ENCODE peak calls at places on chromosomes 13 and 19, in ten cellular contexts. X, I, Z, S, C, M, P, D, N and W are unnamed samples.

GRCh38 chr13:74761794-74762193 is 627.6 kb upstream of the KLF12 start:
- DNase-seq in X (no peak), N (no peak), S (no peak), M (no peak), D (no peak), P (no peak), Z (no peak), C (no peak), I (no peak), W (no peak)

GRCh38 chr13:104286566-104287290 is 1220.5 kb upstream of the SLC10A2 start:
- DNase-seq in S (no peak), I (no peak), X (no peak), C (no peak), D (peak), N (no peak), M (no peak), P (peak), Z (no peak), W (no peak)

GRCh38 chr19:11693505-11694499 is 44.9 kb downstream of the ZNF823 start:
- DNase-seq in M (peak), S (no peak), N (no peak), D (peak), Z (no peak), X (no peak), P (no peak), C (peak), I (no peak), W (peak)

GRCh38 chr13:29402168-29402621 is 193.3 kb downstream of the SLC7A1 start:
- DNase-seq in N (no peak), Z (no peak), P (no peak), C (no peak), I (no peak), D (no peak), S (no peak), X (no peak), M (peak), W (peak)

GRCh38 chr19:18216789-18217188 is 9.4 kb downstream of the PDE4C start:
- DNase-seq in Z (no peak), D (no peak), I (no peak), S (no peak), N (no peak), C (no peak), M (no peak), X (no peak), P (no peak), W (no peak)

GRCh38 chr19:33676999-33677665 is 55.4 kb downstream of the CHST8 start:
- DNase-seq in Z (no peak), M (no peak), D (no peak), C (no peak), I (peak), N (no peak), S (no peak), P (no peak), X (no peak), W (no peak)

GRCh38 chr13:113726961-113727411 is 32.0 kb upstream of the TMEM255B start:
- DNase-seq in S (no peak), I (no peak), D (no peak), Z (no peak), N (no peak), X (no peak), M (peak), P (no peak), C (no peak), W (no peak)

GRCh38 chr19:34994643-34995471 is 5.3 kb upstream of the GRAMD1A start:
- DNase-seq in C (no peak), I (no peak), X (no peak), D (peak), S (no peak), Z (peak), P (no peak), M (no peak), N (no peak), W (no peak)

GRCh38 chr13:79810018-79810417 is 329.1 kb downstream of the NDFIP2 start:
- DNase-seq in S (no peak), Z (no peak), N (no peak), I (no peak), C (no peak), P (no peak), M (no peak), X (no peak), D (no peak), W (no peak)

GRCh38 chr13:77832339-77833100 is 86.1 kb downstream of the EDNRB start:
- DNase-seq in D (no peak), X (no peak), I (no peak), S (no peak), Z (no peak), M (no peak), P (no peak), C (no peak), N (no peak), W (no peak)

GRCh38 chr13:21045101-21045500 is 16.3 kb downstream of the LATS2 start:
- DNase-seq in Z (no peak), P (no peak), S (no peak), I (no peak), M (no peak), C (no peak), D (no peak), X (no peak), N (no peak), W (no peak)

GRCh38 chr13:51000576-51001260 is 91.1 kb downstream of the RNASEH2B start:
- DNase-seq in S (no peak), Z (no peak), I (peak), X (no peak), D (no peak), C (peak), N (no peak), P (peak), M (no peak), W (no peak)

GRCh38 chr19:31529121-31529520 is 179.9 kb upstream of the TSHZ3 start:
- DNase-seq in N (no peak), C (no peak), I (peak), S (no peak), P (no peak), Z (no peak), D (no peak), X (no peak), M (no peak), W (no peak)

GRCh38 chr19:58385313-58386165 is 1.5 kb upstream of the RPS5 start:
- DNase-seq in S (no peak), N (peak), C (no peak), Z (no peak), X (no peak), I (peak), D (peak), M (no peak), P (no peak), W (no peak)

GRCh38 chr19:6271721-6272410 is 7.9 kb downstream of the MLLT1 start:
- DNase-seq in P (peak), D (peak), S (peak), Z (no peak), C (peak), I (peak), N (peak), M (no peak), X (no peak), W (no peak)

GRCh38 chr13:113854238-113855011 is 9.5 kb downstream of the GAS6 start:
- DNase-seq in X (no peak), D (peak), C (no peak), N (peak), Z (no peak), S (peak), I (peak), M (no peak), P (no peak), W (no peak)

GRCh38 chr13:26053418-26053980 is 1.7 kb upstream of the SHISA2 start:
- DNase-seq in C (no peak), S (no peak), Z (no peak), M (no peak), P (no peak), X (no peak), I (no peak), D (no peak), N (no peak), W (no peak)

GRCh38 chr19:17332677-17333581 is 1.7 kb downstream of the ANO8 start:
- DNase-seq in C (no peak), Z (peak), X (no peak), P (no peak), S (no peak), N (no peak), I (peak), M (peak), D (peak), W (peak)

GRCh38 chr19:39692166-39692565 is 12.1 kb upstream of the LGALS14 start:
- DNase-seq in D (no peak), M (no peak), I (no peak), Z (no peak), X (no peak), S (no peak), C (no peak), N (no peak), P (no peak), W (no peak)

GRCh38 chr13:102788683-102789082 is 10.1 kb downstream of the POGLUT2 start:
- DNase-seq in N (no peak), I (no peak), X (no peak), Z (no peak), D (no peak), P (no peak), S (no peak), C (no peak), M (no peak), W (no peak)

GRCh38 chr13:111664696-111665095 is 344.3 kb downstream of the TEX29 start:
- DNase-seq in M (no peak), X (no peak), C (no peak), N (no peak), I (peak), Z (no peak), P (no peak), D (peak), S (no peak), W (no peak)

GRCh38 chr19:3163230-3163886 is 15.2 kb upstream of the S1PR4 start:
- DNase-seq in Z (peak), N (peak), M (peak), C (peak), S (peak), X (peak), I (peak), P (peak), D (peak), W (peak)

GRCh38 chr19:19547674-19548345 is 9.7 kb downstream of the CILP2 start:
- DNase-seq in N (no peak), Z (no peak), S (no peak), C (no peak), P (no peak), I (no peak), D (no peak), X (no peak), M (no peak), W (no peak)

GRCh38 chr19:17526922-17527321 is 15.5 kb downstream of the PGLS start:
- DNase-seq in N (no peak), D (no peak), X (no peak), I (no peak), C (no peak), P (no peak), Z (peak), S (peak), M (no peak), W (no peak)

GRCh38 chr13:33347866-33348265 is 62.3 kb upstream of the STARD13 start:
- DNase-seq in D (no peak), S (no peak), N (no peak), P (no peak), X (no peak), M (no peak), I (no peak), Z (no peak), C (no peak), W (no peak)

GRCh38 chr19:19107663-19108062 is 30.6 kb downstream of the TMEM161A start:
- DNase-seq in M (no peak), Z (no peak), P (no peak), D (peak), N (no peak), I (no peak), X (no peak), C (no peak), S (peak), W (no peak)

GRCh38 chr19:36497001-36497400 is 7.6 kb upstream of the ZNF566 start:
- DNase-seq in N (no peak), I (no peak), S (no peak), Z (no peak), D (no peak), C (no peak), P (no peak), X (no peak), M (no peak), W (no peak)

GRCh38 chr19:3013261-3013725 is 15.8 kb downstream of the TLE2 start:
- DNase-seq in M (no peak), N (no peak), D (no peak), I (no peak), C (no peak), Z (no peak), P (no peak), X (no peak), S (no peak), W (no peak)

GRCh38 chr13:51758691-51759090 is 45.3 kb downstream of the DHRS12 start:
- DNase-seq in X (no peak), S (no peak), P (no peak), Z (no peak), C (no peak), N (no peak), D (no peak), M (no peak), I (no peak), W (no peak)

GRCh38 chr13:39565036-39565949 is 37.7 kb downstream of the LHFPL6 start:
- DNase-seq in S (no peak), Z (no peak), C (no peak), N (no peak), P (no peak), X (no peak), D (peak), M (peak), I (peak), W (peak)

GRCh38 chr13:78636493-78636892 is 22.5 kb downstream of the OBI1 start:
- DNase-seq in D (no peak), S (no peak), Z (no peak), C (no peak), N (no peak), I (no peak), P (no peak), M (no peak), X (no peak), W (no peak)

GRCh38 chr13:80361883-80362327 is 21.0 kb upstream of the SPRY2 start:
- DNase-seq in S (no peak), C (no peak), D (peak), X (no peak), I (peak), P (peak), M (no peak), N (no peak), Z (peak), W (no peak)